ENCODE peak calls at places on chromosomes 13 and 19, in eight cellular contexts. B, I, W, N, E, M, V and Q are unnamed samples. For H3K9me3 and H3K27me3, the result is how much of the 10 kb centered on the place peaks cover.

GRCh38 chr13:30734434-30734833 is 909 bp upstream of the ALOX5AP start:
- DNase-seq in V (no peak), B (no peak), W (no peak), E (no peak), M (no peak), I (no peak), N (no peak), Q (no peak)

GRCh38 chr19:13077233-13077632 is 25.4 kb downstream of the LYL1 start:
- DNase-seq in E (no peak), N (no peak), V (no peak), M (no peak), W (no peak), B (no peak), I (no peak), Q (no peak)

GRCh38 chr19:30293051-30293785 is 79.0 kb upstream of the ZNF536 start:
- DNase-seq in V (no peak), E (no peak), W (no peak), I (no peak), N (no peak), B (no peak), M (no peak), Q (no peak)

GRCh38 chr13:99962242-99962641 is 9.3 kb downstream of the ZIC5 start:
- DNase-seq in M (no peak), W (no peak), B (no peak), V (no peak), E (no peak), I (no peak), N (no peak), Q (no peak)

GRCh38 chr13:51728972-51729371 is 75.0 kb downstream of the DHRS12 start:
- DNase-seq in B (no peak), N (no peak), E (no peak), V (no peak), M (no peak), I (no peak), W (no peak), Q (no peak)

GRCh38 chr13:26529441-26529840 is 28.0 kb upstream of the WASF3 start:
- DNase-seq in B (no peak), I (no peak), N (no peak), M (no peak), E (no peak), V (no peak), W (peak), Q (no peak)

GRCh38 chr19:13398780-13399726 is 107.2 kb downstream of the CACNA1A start:
- DNase-seq in I (no peak), E (no peak), W (no peak), V (no peak), N (no peak), M (no peak), B (peak), Q (no peak)

GRCh38 chr13:76331948-76332712 is 554.1 kb downstream of the KCTD12 start:
- DNase-seq in I (no peak), N (no peak), M (no peak), V (no peak), B (no peak), W (no peak), E (no peak), Q (no peak)

GRCh38 chr13:51342706-51343105 is 3.2 kb downstream of the SERPINE3 start:
- DNase-seq in W (no peak), B (no peak), M (no peak), E (no peak), V (no peak), N (no peak), I (no peak), Q (no peak)

GRCh38 chr13:45119469-45119989 is 781 bp upstream of the GTF2F2 start:
- DNase-seq in E (peak), W (peak), M (no peak), V (no peak), B (no peak), N (no peak), I (no peak), Q (no peak)

GRCh38 chr19:9139609-9140158 is 513 bp upstream of the ZNF317 start:
- DNase-seq in W (no peak), V (no peak), N (no peak), E (no peak), M (no peak), I (no peak), B (no peak), Q (no peak)

GRCh38 chr13:101977475-101977874 is 424.4 kb downstream of the FGF14 start:
- DNase-seq in M (no peak), B (no peak), W (no peak), N (no peak), E (no peak), V (no peak), I (no peak), Q (no peak)

GRCh38 chr19:56538254-56538760 is 441 bp upstream of the ZFP28 start:
- DNase-seq in V (peak), N (peak), I (peak), W (peak), B (peak), E (peak), M (peak), Q (peak)

GRCh38 chr19:19113040-19113541 is 25.2 kb downstream of the TMEM161A start:
- DNase-seq in M (no peak), W (no peak), N (no peak), B (no peak), V (no peak), E (no peak), I (no peak), Q (no peak)

GRCh38 chr19:1237027-1237659 is 662 bp downstream of the CBARP start:
- DNase-seq in V (no peak), W (no peak), E (no peak), B (no peak), M (no peak), I (no peak), N (no peak), Q (no peak)

GRCh38 chr19:1236566-1236965 is 1.2 kb downstream of the CBARP start:
- DNase-seq in W (no peak), B (no peak), V (no peak), N (no peak), E (no peak), I (no peak), M (no peak), Q (no peak)

GRCh38 chr19:1239420-1239795 is 1.6 kb upstream of the CBARP start:
- DNase-seq in E (peak), N (no peak), I (no peak), M (no peak), V (no peak), B (no peak), W (no peak), Q (no peak)

GRCh38 chr19:1238373-1239303 is 833 bp upstream of the CBARP start:
- DNase-seq in N (no peak), I (no peak), V (no peak), E (no peak), M (no peak), W (no peak), B (no peak), Q (no peak)

GRCh38 chr19:1237754-1238372 is at the start of gene CBARP:
- DNase-seq in V (no peak), M (no peak), B (no peak), E (peak), W (no peak), I (peak), N (no peak), Q (no peak)
- H3K9me3 ChIP-seq in V (under half), M (under half), B (under half), E (under half), W (under half), I (under half), N (under half), Q (under half)

DNA sequence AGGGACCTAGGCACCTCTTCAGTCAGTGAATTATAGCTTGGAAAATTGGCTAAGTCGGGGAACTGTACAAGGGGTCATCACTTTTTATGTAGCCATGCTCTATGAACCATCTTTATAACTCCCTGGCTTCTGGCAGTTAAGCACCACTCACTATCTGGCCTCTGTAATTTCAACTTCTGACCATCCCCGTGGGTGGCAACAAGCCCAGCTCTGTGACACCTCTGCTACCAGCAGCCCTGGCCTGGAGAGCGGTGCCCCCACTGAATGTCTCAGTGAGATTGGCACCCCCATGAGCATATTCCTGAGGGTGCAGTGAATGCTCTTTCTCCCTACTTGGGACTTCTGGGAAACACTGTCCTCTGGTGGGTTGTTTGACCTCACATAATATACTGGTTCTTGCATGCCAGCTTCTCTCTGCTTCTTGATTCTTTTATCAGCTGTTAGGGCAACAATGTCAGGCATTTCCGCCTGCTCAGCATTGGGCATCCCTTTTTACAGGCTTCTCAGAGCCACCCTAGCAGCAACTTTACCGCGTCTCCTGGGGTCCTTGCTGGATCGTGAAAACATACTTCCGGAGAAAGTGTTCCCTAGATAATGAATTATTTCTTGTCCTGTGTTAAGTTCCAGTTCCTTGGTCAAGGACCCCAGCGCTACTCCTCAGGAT is 10.4 kb downstream of the KL start:
- DNase-seq in N (no peak), E (no peak), V (no peak), W (peak), I (no peak), M (no peak), B (no peak), Q (no peak)
- H3K27me3 ChIP-seq in N (under half), E (under half), V (under half), W (under half), I (under half), M (under half), B (under half), Q (under half)

GRCh38 chr19:23792784-23793183 is 34.1 kb upstream of the ZNF681 start:
- DNase-seq in V (no peak), M (no peak), W (no peak), B (no peak), N (no peak), E (no peak), I (no peak), Q (no peak)

GRCh38 chr19:23787106-23787505 is 28.4 kb upstream of the ZNF681 start:
- DNase-seq in B (no peak), E (no peak), V (no peak), I (no peak), W (no peak), M (no peak), N (no peak), Q (peak)

GRCh38 chr19:23788415-23788814 is 29.7 kb upstream of the ZNF681 start:
- DNase-seq in M (no peak), V (no peak), N (no peak), E (no peak), B (no peak), W (no peak), I (no peak), Q (peak)

GRCh38 chr19:23789246-23789645 is 30.6 kb upstream of the ZNF681 start:
- DNase-seq in W (no peak), N (no peak), E (no peak), V (no peak), I (no peak), B (no peak), M (no peak), Q (no peak)

DNA sequence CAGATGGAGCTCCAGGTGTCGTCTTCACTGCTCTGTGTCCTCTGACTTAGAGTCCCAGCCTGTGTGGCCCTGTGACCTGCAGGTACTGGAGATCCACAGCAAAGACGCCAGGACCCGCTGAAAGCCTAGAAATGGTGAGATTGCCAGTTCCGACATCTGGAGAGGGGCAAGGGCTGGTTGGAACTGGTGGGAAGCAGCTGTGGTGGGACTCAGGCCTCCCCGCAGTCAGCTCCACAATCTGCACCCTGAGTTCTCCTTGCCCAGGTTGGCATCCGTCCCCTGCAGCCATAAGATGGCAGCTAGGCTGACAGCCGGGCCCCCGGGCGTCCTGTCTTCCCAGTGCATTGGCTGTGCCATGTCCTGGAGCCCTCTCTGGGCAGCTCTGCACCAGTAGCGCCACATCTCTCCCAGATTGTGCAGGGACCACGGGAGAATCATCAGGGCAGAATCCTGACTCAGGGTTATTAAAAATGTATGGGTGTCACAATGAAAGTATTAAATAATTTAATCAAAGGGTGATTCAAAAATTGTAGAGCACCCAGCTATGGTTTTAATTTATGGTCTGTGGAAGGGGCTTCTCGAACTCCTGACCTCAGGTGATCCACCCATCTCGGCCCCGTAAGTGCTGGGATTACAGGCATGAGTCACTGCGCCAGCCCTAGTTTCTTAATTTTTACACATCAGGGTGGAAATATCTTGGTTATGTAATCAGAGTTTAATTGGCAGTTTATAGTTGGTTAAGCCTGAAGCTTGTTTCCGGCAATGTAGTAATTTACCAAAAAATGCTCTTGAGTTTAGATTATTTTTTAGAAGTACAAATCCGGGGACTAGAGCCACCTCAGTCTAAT is 32.2 kb upstream of the ZNF681 start:
- DNase-seq in E (no peak), B (no peak), V (no peak), W (no peak), I (no peak), N (no peak), M (no peak), Q (peak)
- H3K9me3 ChIP-seq in E (under half), B (under half), V (under half), W (under half), I (under half), N (under half), M (under half), Q (under half)

DNA sequence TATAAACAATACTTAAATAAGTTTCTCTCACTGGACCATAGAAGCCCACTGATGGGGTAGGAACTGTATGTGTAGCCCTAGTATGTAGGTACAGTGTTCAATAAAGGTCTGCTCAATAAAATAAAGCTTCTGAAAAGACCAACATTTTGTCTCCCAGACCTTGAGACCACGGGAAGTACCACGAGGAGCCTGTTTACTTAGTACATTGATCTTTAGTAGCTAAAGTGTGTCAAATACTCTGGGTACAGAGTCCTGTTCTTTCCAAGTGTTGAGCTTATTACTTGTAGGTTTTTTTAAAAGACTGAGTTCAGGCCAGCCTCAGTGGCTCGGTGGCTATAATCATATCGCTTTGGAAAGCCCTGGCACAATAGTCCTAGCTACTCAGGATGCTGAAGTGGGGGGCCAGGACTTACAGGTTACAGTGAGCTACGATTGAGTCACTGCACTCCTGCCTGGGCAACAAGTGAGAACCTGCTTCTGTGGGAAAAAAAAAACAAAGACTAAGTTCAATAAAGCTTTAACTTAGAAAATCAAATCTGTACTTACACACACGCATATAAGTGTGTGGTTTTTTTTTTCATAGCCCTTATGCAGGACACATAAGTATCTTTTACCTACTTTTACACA is 3.4 kb downstream of the MTRF1 start:
- DNase-seq in V (no peak), N (no peak), W (no peak), E (no peak), M (no peak), B (no peak), I (no peak), Q (no peak)
- H3K27me3 ChIP-seq in V (under half), N (under half), W (under half), E (under half), M (under half), B (under half), I (under half), Q (under half)

GRCh38 chr13:35988648-35989081 is 142.5 kb downstream of the DCLK1 start:
- DNase-seq in V (no peak), N (no peak), B (no peak), W (no peak), M (no peak), I (no peak), E (no peak), Q (no peak)
- H3K9me3 ChIP-seq in V (under half), N (under half), B (under half), W (under half), M (under half), I (under half), E (under half), Q (under half)

GRCh38 chr19:45396389-45397260 is 8.2 kb downstream of the PPP1R13L start:
- DNase-seq in N (no peak), W (no peak), M (no peak), V (no peak), E (no peak), B (no peak), I (no peak), Q (no peak)
- H3K27me3 ChIP-seq in N (under half), W (under half), M (under half), V (under half), E (under half), B (under half), I (under half), Q (under half)

GRCh38 chr19:23384858-23385257 is 10.4 kb downstream of the ZNF91 start:
- DNase-seq in B (no peak), V (no peak), N (no peak), W (no peak), I (no peak), E (no peak), M (no peak), Q (no peak)
- H3K9me3 ChIP-seq in B (under half), V (under half), N (under half), W (under half), I (under half), E (under half), M (under half), Q (under half)

GRCh38 chr19:51071006-51071405 is 6.1 kb upstream of the KLK13 start:
- DNase-seq in E (no peak), M (no peak), B (no peak), N (no peak), W (no peak), I (no peak), V (no peak), Q (no peak)
- H3K27me3 ChIP-seq in E (under half), M (under half), B (under half), N (under half), W (under half), I (under half), V (under half), Q (under half)